ENCODE peak calls at places on chromosomes 12 and 14, in ten cellular contexts. Q, S, B, V, C, W, M, H, A and L are unnamed samples.

GRCh38 chr12:17928708-17929366 is 161.2 kb downstream of the RERGL start:
- DNase-seq in Q (no peak), S (no peak), B (peak; percentile 47), V (peak; percentile 79), C (no peak), W (no peak), M (no peak), H (no peak), A (no peak), L (no peak)

GRCh38 chr12:57759360-57759980 is 4.6 kb downstream of the MARCHF9 start:
- DNase-seq in Q (no peak), S (no peak), B (peak; percentile 26), V (peak; percentile 58), C (no peak), W (no peak), M (peak; percentile 12), H (no peak), A (no peak), L (no peak)

GRCh38 chr12:21558100-21558679 is 32.1 kb downstream of the SPX start:
- DNase-seq in Q (no peak), S (no peak), B (no peak), V (no peak), C (no peak), W (no peak), M (no peak), H (no peak), A (no peak), L (no peak)

GRCh38 chr12:130592641-130593040 is 123.5 kb downstream of the RIMBP2 start:
- DNase-seq in Q (no peak), S (no peak), B (no peak), V (no peak), C (no peak), W (no peak), M (no peak), H (no peak), A (no peak), L (no peak)

GRCh38 chr14:100424504-100425453 is 101.6 kb downstream of the SLC25A47 start:
- DNase-seq in Q (no peak), S (no peak), B (no peak), V (no peak), C (peak; percentile 38), W (no peak), M (no peak), H (no peak), A (no peak), L (no peak)

GRCh38 chr12:71157601-71158233 is at the start of gene TSPAN8:
- DNase-seq in Q (no peak), S (no peak), B (no peak), V (peak; percentile 79), C (no peak), W (no peak), M (no peak), H (no peak), A (peak; percentile 65), L (no peak)

GRCh38 chr12:124451016-124451415 is 116.4 kb downstream of the NCOR2 start:
- DNase-seq in Q (no peak), S (no peak), B (no peak), V (no peak), C (no peak), W (no peak), M (no peak), H (no peak), A (no peak), L (no peak)

GRCh38 chr14:39102265-39102968 is 618 bp downstream of the SEC23A start:
- DNase-seq in Q (no peak), S (peak; percentile 7), B (no peak), V (peak; percentile 68), C (peak; percentile 3), W (no peak), M (no peak), H (no peak), A (no peak), L (no peak)

GRCh38 chr12:93135286-93136239 is 206.5 kb upstream of the EEA1 start:
- DNase-seq in Q (no peak), S (no peak), B (peak; percentile 80), V (peak; percentile 89), C (peak; percentile 67), W (no peak), M (no peak), H (no peak), A (peak; percentile 83), L (no peak)

GRCh38 chr12:47216150-47216677 is 136.5 kb upstream of the AMIGO2 start:
- DNase-seq in Q (no peak), S (peak; percentile 42), B (no peak), V (no peak), C (peak; percentile 94), W (no peak), M (no peak), H (no peak), A (no peak), L (peak; percentile 45)

GRCh38 chr12:48029811-48030650 is 25.8 kb upstream of the COL2A1 start:
- DNase-seq in Q (no peak), S (no peak), B (no peak), V (peak; percentile 77), C (peak; percentile 29), W (no peak), M (no peak), H (no peak), A (no peak), L (no peak)

GRCh38 chr12:57603323-57603722 is 1.3 kb upstream of the DTX3 start:
- DNase-seq in Q (no peak), S (no peak), B (no peak), V (no peak), C (no peak), W (no peak), M (no peak), H (no peak), A (no peak), L (no peak)

GRCh38 chr14:92693998-92694780 is 54.2 kb downstream of the LGMN start:
- DNase-seq in Q (no peak), S (no peak), B (peak; percentile 21), V (peak; percentile 74), C (no peak), W (no peak), M (no peak), H (no peak), A (peak; percentile 56), L (no peak)

GRCh38 chr14:75299064-75299463 is 20.4 kb downstream of the FOS start:
- DNase-seq in Q (peak; percentile 58), S (no peak), B (no peak), V (no peak), C (peak; percentile 89), W (no peak), M (no peak), H (no peak), A (no peak), L (no peak)

GRCh38 chr14:68788275-68789001 is 4.4 kb downstream of the ZFP36L1 start:
- DNase-seq in Q (no peak), S (no peak), B (no peak), V (no peak), C (no peak), W (no peak), M (no peak), H (no peak), A (no peak), L (no peak)

GRCh38 chr12:12380949-12381593 is 24.2 kb downstream of the BORCS5 start:
- DNase-seq in Q (no peak), S (no peak), B (no peak), V (no peak), C (no peak), W (no peak), M (no peak), H (no peak), A (no peak), L (no peak)

GRCh38 chr14:39015360-39015961 is 87.6 kb downstream of the SEC23A start:
- DNase-seq in Q (no peak), S (no peak), B (peak; percentile 13), V (peak; percentile 68), C (peak; percentile 41), W (no peak), M (no peak), H (no peak), A (peak; percentile 33), L (no peak)

GRCh38 chr12:62739266-62739831 is 195.6 kb downstream of the PPM1H start:
- DNase-seq in Q (no peak), S (no peak), B (no peak), V (no peak), C (no peak), W (no peak), M (no peak), H (no peak), A (no peak), L (no peak)

GRCh38 chr14:35438910-35439713 is 34.6 kb upstream of the NFKBIA start:
- DNase-seq in Q (no peak), S (no peak), B (no peak), V (peak; percentile 36), C (no peak), W (no peak), M (peak; percentile 93), H (no peak), A (no peak), L (no peak)

GRCh38 chr12:6607751-6608591 is 792 bp upstream of the CHD4 start:
- DNase-seq in Q (peak; percentile 65), S (no peak), B (peak; percentile 90), V (peak; percentile 97), C (peak; percentile 68), W (no peak), M (peak; percentile 84), H (no peak), A (peak; percentile 69), L (peak; percentile 56)

GRCh38 chr12:47808574-47809380 is 10.9 kb downstream of the HDAC7 start:
- DNase-seq in Q (no peak), S (peak; percentile 24), B (no peak), V (no peak), C (peak; percentile 78), W (no peak), M (no peak), H (no peak), A (no peak), L (peak; percentile 38)

GRCh38 chr14:89813485-89814080 is 140.9 kb downstream of the EFCAB11 start:
- DNase-seq in Q (no peak), S (no peak), B (no peak), V (no peak), C (no peak), W (no peak), M (no peak), H (no peak), A (no peak), L (no peak)